ENCODE peak calls at places on chromosomes 6 and 20, in four cellular contexts. One of them, this sample, is unnamed.

GRCh38 chr6:160042014-160042773 is 73.3 kb downstream of the IGF2R start:
- DNase-seq in MG63: peak; percentile 61
- DNase-seq in breast epithelium: no peak
- DNase-seq in left ventricle myocardium inferior: no peak
- DNase-seq in this sample: peak; percentile 84

GRCh38 chr20:48406462-48407235 is 421.1 kb downstream of the PREX1 start:
- DNase-seq in MG63: no peak
- DNase-seq in breast epithelium: no peak
- DNase-seq in left ventricle myocardium inferior: no peak
- DNase-seq in this sample: peak; percentile 21

GRCh38 chr6:132382630-132383175 is 18.6 kb downstream of the MOXD1 start:
- DNase-seq in MG63: no peak
- DNase-seq in breast epithelium: no peak
- DNase-seq in left ventricle myocardium inferior: no peak
- DNase-seq in this sample: no peak

GRCh38 chr20:62898970-62899632 is 27.2 kb downstream of the DIDO1 start:
- DNase-seq in MG63: no peak
- DNase-seq in breast epithelium: no peak
- DNase-seq in left ventricle myocardium inferior: no peak
- DNase-seq in this sample: no peak

GRCh38 chr6:85670573-85670972 is 27.9 kb upstream of the SYNCRIP start:
- DNase-seq in MG63: no peak
- DNase-seq in breast epithelium: no peak
- DNase-seq in left ventricle myocardium inferior: no peak
- DNase-seq in this sample: peak; percentile 32

GRCh38 chr6:75934643-75935472 is 137.6 kb downstream of the IMPG1 start:
- DNase-seq in MG63: peak; percentile 46
- DNase-seq in breast epithelium: no peak
- DNase-seq in left ventricle myocardium inferior: no peak
- DNase-seq in this sample: peak; percentile 66

GRCh38 chr20:60271597-60271996 is 313.4 kb downstream of the CDH26 start:
- DNase-seq in MG63: no peak
- DNase-seq in breast epithelium: no peak
- DNase-seq in left ventricle myocardium inferior: no peak
- DNase-seq in this sample: no peak

GRCh38 chr20:61014486-61014885 is 237.6 kb upstream of the CDH4 start:
- DNase-seq in MG63: no peak
- DNase-seq in breast epithelium: no peak
- DNase-seq in left ventricle myocardium inferior: no peak
- DNase-seq in this sample: no peak

GRCh38 chr6:40344566-40345185 is 242.5 kb downstream of the LRFN2 start:
- DNase-seq in MG63: no peak
- DNase-seq in breast epithelium: no peak
- DNase-seq in left ventricle myocardium inferior: no peak
- DNase-seq in this sample: no peak

GRCh38 chr6:4133941-4134838 is 1.2 kb downstream of the ECI2 start:
- DNase-seq in MG63: peak; percentile 26
- DNase-seq in breast epithelium: no peak
- DNase-seq in left ventricle myocardium inferior: peak; percentile 26
- DNase-seq in this sample: no peak

GRCh38 chr6:136901212-136901784 is 20.8 kb upstream of the SLC35D3 start:
- DNase-seq in MG63: no peak
- DNase-seq in breast epithelium: no peak
- DNase-seq in left ventricle myocardium inferior: no peak
- DNase-seq in this sample: no peak

GRCh38 chr20:53655909-53656652 is 62.4 kb upstream of the ZNF217 start:
- DNase-seq in MG63: peak; percentile 28
- DNase-seq in breast epithelium: no peak
- DNase-seq in left ventricle myocardium inferior: no peak
- DNase-seq in this sample: peak; percentile 52

GRCh38 chr6:108501559-108501958 is 59.2 kb upstream of the FOXO3 start:
- DNase-seq in MG63: peak; percentile 38
- DNase-seq in breast epithelium: no peak
- DNase-seq in left ventricle myocardium inferior: no peak
- DNase-seq in this sample: peak; percentile 35

GRCh38 chr6:143536461-143536865 is 24.9 kb upstream of the FUCA2 start:
- DNase-seq in MG63: peak; percentile 62
- DNase-seq in breast epithelium: peak; percentile 53
- DNase-seq in left ventricle myocardium inferior: peak; percentile 55
- DNase-seq in this sample: peak; percentile 24

GRCh38 chr20:46622125-46622524 is 29.1 kb downstream of the SLC13A3 start:
- DNase-seq in MG63: no peak
- DNase-seq in breast epithelium: no peak
- DNase-seq in left ventricle myocardium inferior: no peak
- DNase-seq in this sample: no peak

GRCh38 chr20:37803476-37804307 is 99.2 kb upstream of the VSTM2L start:
- DNase-seq in MG63: no peak
- DNase-seq in breast epithelium: no peak
- DNase-seq in left ventricle myocardium inferior: no peak
- DNase-seq in this sample: no peak

GRCh38 chr6:120938876-120939231 is 395.4 kb downstream of the TBC1D32 start:
- DNase-seq in MG63: no peak
- DNase-seq in breast epithelium: no peak
- DNase-seq in left ventricle myocardium inferior: no peak
- DNase-seq in this sample: no peak

GRCh38 chr6:90403489-90404381 is 107.1 kb upstream of the BACH2 start:
- DNase-seq in MG63: no peak
- DNase-seq in breast epithelium: no peak
- DNase-seq in left ventricle myocardium inferior: peak; percentile 43
- DNase-seq in this sample: peak; percentile 85

GRCh38 chr6:3751019-3751729 is at the start of gene PXDC1:
- DNase-seq in MG63: peak; percentile 7
- DNase-seq in breast epithelium: no peak
- DNase-seq in left ventricle myocardium inferior: no peak
- DNase-seq in this sample: no peak

GRCh38 chr20:6828794-6829423 is 61.4 kb downstream of the BMP2 start:
- DNase-seq in MG63: peak; percentile 27
- DNase-seq in breast epithelium: peak; percentile 67
- DNase-seq in left ventricle myocardium inferior: peak; percentile 25
- DNase-seq in this sample: peak; percentile 12

GRCh38 chr6:166492092-166492491 is 94.4 kb downstream of the RAMACL start:
- DNase-seq in MG63: no peak
- DNase-seq in breast epithelium: no peak
- DNase-seq in left ventricle myocardium inferior: no peak
- DNase-seq in this sample: no peak

GRCh38 chr6:115323001-115323400 is 737.7 kb downstream of the FRK start:
- DNase-seq in MG63: no peak
- DNase-seq in breast epithelium: no peak
- DNase-seq in left ventricle myocardium inferior: no peak
- DNase-seq in this sample: no peak

GRCh38 chr6:163627274-163628062 is 212.9 kb downstream of the QKI start:
- DNase-seq in MG63: no peak
- DNase-seq in breast epithelium: no peak
- DNase-seq in left ventricle myocardium inferior: no peak
- DNase-seq in this sample: no peak

GRCh38 chr20:40900816-40901215 is 127.8 kb upstream of the TOP1 start:
- DNase-seq in MG63: no peak
- DNase-seq in breast epithelium: no peak
- DNase-seq in left ventricle myocardium inferior: no peak
- DNase-seq in this sample: no peak

GRCh38 chr6:130026859-130027258 is 8.5 kb downstream of the L3MBTL3 start:
- DNase-seq in MG63: no peak
- DNase-seq in breast epithelium: no peak
- DNase-seq in left ventricle myocardium inferior: no peak
- DNase-seq in this sample: no peak

GRCh38 chr6:43584892-43585570 is 9.0 kb downstream of the POLH start:
- DNase-seq in MG63: no peak
- DNase-seq in breast epithelium: no peak
- DNase-seq in left ventricle myocardium inferior: no peak
- DNase-seq in this sample: peak; percentile 42

GRCh38 chr6:43962458-43962857 is 164.8 kb downstream of the MRPL14 start:
- DNase-seq in MG63: no peak
- DNase-seq in breast epithelium: no peak
- DNase-seq in left ventricle myocardium inferior: no peak
- DNase-seq in this sample: no peak

GRCh38 chr20:44104807-44105517 is 82.0 kb downstream of the JPH2 start:
- DNase-seq in MG63: peak; percentile 83
- DNase-seq in breast epithelium: no peak
- DNase-seq in left ventricle myocardium inferior: no peak
- DNase-seq in this sample: peak; percentile 78

GRCh38 chr6:149897015-149897697 is 757 bp downstream of the RAET1E start:
- DNase-seq in MG63: peak; percentile 97
- DNase-seq in breast epithelium: peak; percentile 86
- DNase-seq in left ventricle myocardium inferior: peak; percentile 83
- DNase-seq in this sample: peak; percentile 85

GRCh38 chr6:139006470-139006869 is 18.4 kb upstream of the REPS1 start:
- DNase-seq in MG63: no peak
- DNase-seq in breast epithelium: no peak
- DNase-seq in left ventricle myocardium inferior: no peak
- DNase-seq in this sample: no peak

GRCh38 chr20:5719861-5720401 is 30.3 kb upstream of the SHLD1 start:
- DNase-seq in MG63: peak; percentile 49
- DNase-seq in breast epithelium: no peak
- DNase-seq in left ventricle myocardium inferior: no peak
- DNase-seq in this sample: peak; percentile 30

GRCh38 chr6:168150551-168151444 is 71.8 kb upstream of the FRMD1 start:
- DNase-seq in MG63: no peak
- DNase-seq in breast epithelium: no peak
- DNase-seq in left ventricle myocardium inferior: no peak
- DNase-seq in this sample: no peak

GRCh38 chr6:17719323-17720041 is 12.8 kb upstream of the NUP153 start:
- DNase-seq in MG63: no peak
- DNase-seq in breast epithelium: no peak
- DNase-seq in left ventricle myocardium inferior: no peak
- DNase-seq in this sample: no peak

GRCh38 chr6:12844284-12845223 is 128.0 kb downstream of the PHACTR1 start:
- DNase-seq in MG63: no peak
- DNase-seq in breast epithelium: no peak
- DNase-seq in left ventricle myocardium inferior: no peak
- DNase-seq in this sample: peak; percentile 10

GRCh38 chr6:122953766-122954165 is 42.3 kb upstream of the CLVS2 start:
- DNase-seq in MG63: no peak
- DNase-seq in breast epithelium: no peak
- DNase-seq in left ventricle myocardium inferior: no peak
- DNase-seq in this sample: no peak

GRCh38 chr6:111592726-111593515 is 12.8 kb downstream of the TRAF3IP2 start:
- DNase-seq in MG63: no peak
- DNase-seq in breast epithelium: no peak
- DNase-seq in left ventricle myocardium inferior: no peak
- DNase-seq in this sample: no peak
- H3K9me3 ChIP-seq in MG63: no peaks in the 10 kb centered on the region
- H3K9me3 ChIP-seq in breast epithelium: no peaks in the 10 kb centered on the region
- H3K9me3 ChIP-seq in left ventricle myocardium inferior: no peaks in the 10 kb centered on the region
- H3K9me3 ChIP-seq in this sample: no peaks in the 10 kb centered on the region

GRCh38 chr6:165045631-165046030 is 263.8 kb downstream of the C6orf118 start:
- DNase-seq in MG63: no peak
- DNase-seq in breast epithelium: no peak
- DNase-seq in left ventricle myocardium inferior: no peak
- DNase-seq in this sample: peak; percentile 3
- H3K9me3 ChIP-seq in MG63: no peaks in the 10 kb centered on the region
- H3K9me3 ChIP-seq in breast epithelium: peaks cover 34% of the 10 kb centered on the region
- H3K9me3 ChIP-seq in left ventricle myocardium inferior: peaks cover 37% of the 10 kb centered on the region
- H3K9me3 ChIP-seq in this sample: no peaks in the 10 kb centered on the region

DNA sequence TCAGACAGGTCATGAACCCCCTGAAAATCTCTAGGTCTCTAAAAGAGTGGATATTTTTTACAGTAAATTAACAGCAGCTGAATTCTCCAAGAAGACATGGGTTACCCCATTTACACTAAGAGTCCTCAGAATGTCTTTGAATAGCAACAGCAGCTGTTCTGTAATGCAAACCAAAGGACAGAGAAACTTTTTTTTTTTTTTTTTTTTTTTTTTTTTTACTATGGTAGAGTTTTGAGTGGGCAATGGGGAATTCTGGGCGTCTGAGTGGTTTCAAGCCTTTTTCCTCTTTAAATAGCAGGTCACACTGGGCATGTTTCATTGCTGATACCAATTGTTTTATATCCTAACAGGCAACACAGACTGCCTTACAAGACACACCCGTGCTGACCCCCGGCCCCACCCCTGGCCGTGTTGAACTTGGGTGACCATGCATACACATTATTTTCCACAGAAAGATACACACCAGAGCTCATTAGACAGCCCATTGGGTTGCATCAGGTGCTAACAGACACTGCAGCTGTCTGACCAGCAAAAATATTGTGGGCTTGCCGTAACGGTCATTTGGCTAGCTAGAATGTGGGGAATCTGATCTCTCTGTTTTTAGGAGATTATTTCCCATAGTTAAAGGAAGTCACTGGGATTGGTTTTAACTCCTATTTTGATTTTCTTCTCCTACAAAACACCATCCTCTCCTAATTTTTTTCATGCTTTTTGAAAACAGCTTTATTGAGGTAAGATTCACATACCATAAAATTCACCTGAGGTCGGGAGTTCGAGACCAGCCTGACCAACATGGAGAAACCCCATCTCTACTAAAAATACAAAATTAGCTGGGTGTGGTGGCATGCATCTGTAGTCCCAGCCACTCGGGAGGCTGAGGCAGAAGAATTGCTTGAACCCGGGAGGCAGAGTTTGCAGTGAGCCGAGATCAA is 26.7 kb upstream of the IRF4 start:
- DNase-seq in MG63: no peak
- DNase-seq in breast epithelium: no peak
- DNase-seq in left ventricle myocardium inferior: no peak
- DNase-seq in this sample: no peak
- H3K9me3 ChIP-seq in MG63: peaks cover 5% of the 10 kb centered on the region
- H3K9me3 ChIP-seq in breast epithelium: peaks cover 21% of the 10 kb centered on the region
- H3K9me3 ChIP-seq in left ventricle myocardium inferior: peaks cover 17% of the 10 kb centered on the region
- H3K9me3 ChIP-seq in this sample: peaks cover 9% of the 10 kb centered on the region

GRCh38 chr6:158309814-158310213 is 2.5 kb upstream of the TULP4 start:
- DNase-seq in MG63: no peak
- DNase-seq in breast epithelium: no peak
- DNase-seq in left ventricle myocardium inferior: no peak
- DNase-seq in this sample: no peak
- H3K9me3 ChIP-seq in MG63: no peaks in the 10 kb centered on the region
- H3K9me3 ChIP-seq in breast epithelium: no peaks in the 10 kb centered on the region
- H3K9me3 ChIP-seq in left ventricle myocardium inferior: no peaks in the 10 kb centered on the region
- H3K9me3 ChIP-seq in this sample: no peaks in the 10 kb centered on the region

GRCh38 chr20:45328451-45328850 is 19.8 kb downstream of the SDC4 start:
- DNase-seq in MG63: no peak
- DNase-seq in breast epithelium: no peak
- DNase-seq in left ventricle myocardium inferior: no peak
- DNase-seq in this sample: no peak
- H3K9me3 ChIP-seq in MG63: no peaks in the 10 kb centered on the region
- H3K9me3 ChIP-seq in breast epithelium: no peaks in the 10 kb centered on the region
- H3K9me3 ChIP-seq in left ventricle myocardium inferior: no peaks in the 10 kb centered on the region
- H3K9me3 ChIP-seq in this sample: no peaks in the 10 kb centered on the region

GRCh38 chr20:63963348-63963741 is 6.4 kb downstream of the ZNF512B start:
- DNase-seq in MG63: no peak
- DNase-seq in breast epithelium: no peak
- DNase-seq in left ventricle myocardium inferior: peak; percentile 12
- DNase-seq in this sample: no peak
- H3K9me3 ChIP-seq in MG63: no peaks in the 10 kb centered on the region
- H3K9me3 ChIP-seq in breast epithelium: peaks cover 15% of the 10 kb centered on the region
- H3K9me3 ChIP-seq in left ventricle myocardium inferior: no peaks in the 10 kb centered on the region
- H3K9me3 ChIP-seq in this sample: peaks cover 38% of the 10 kb centered on the region

DNA sequence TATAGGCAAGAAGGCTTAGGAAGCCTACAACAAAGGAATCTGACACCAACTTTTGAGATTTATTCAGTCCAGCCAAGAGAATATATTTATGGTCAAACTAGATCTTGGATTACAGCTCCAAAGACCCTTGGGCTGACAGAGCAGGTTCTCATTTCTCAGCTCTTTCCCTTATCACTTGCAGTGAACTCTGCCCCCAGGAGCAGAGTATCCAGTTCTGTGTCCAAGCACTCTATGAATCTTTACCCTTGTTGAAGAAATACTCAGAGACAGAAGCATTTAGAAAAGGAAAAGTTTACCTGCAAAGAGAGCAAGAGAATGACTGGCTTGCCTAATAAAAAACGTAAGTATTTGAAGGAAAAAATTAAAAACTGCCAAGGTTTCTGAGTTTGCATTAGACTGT is 190.5 kb downstream of the SLC16A10 start:
- DNase-seq in MG63: no peak
- DNase-seq in breast epithelium: no peak
- DNase-seq in left ventricle myocardium inferior: no peak
- DNase-seq in this sample: no peak
- H3K9me3 ChIP-seq in MG63: peaks cover 3% of the 10 kb centered on the region
- H3K9me3 ChIP-seq in breast epithelium: peaks cover 31% of the 10 kb centered on the region
- H3K9me3 ChIP-seq in left ventricle myocardium inferior: peaks cover 38% of the 10 kb centered on the region
- H3K9me3 ChIP-seq in this sample: no peaks in the 10 kb centered on the region